ENCODE peak calls at places on chromosomes 3 and 15, in four cellular contexts. One of them, this sample, is unnamed.

GRCh38 chr3:161474691-161475090 is 21.9 kb upstream of the OTOL1 start:
- DNase-seq in WTC11: no peak
- DNase-seq in HFFc6: no peak
- DNase-seq in cardiac muscle cell: no peak
- DNase-seq in this sample: no peak

GRCh38 chr15:44295909-44296420 is 7.4 kb downstream of the GOLM2 start:
- DNase-seq in WTC11: no peak
- DNase-seq in HFFc6: no peak
- DNase-seq in cardiac muscle cell: no peak
- DNase-seq in this sample: no peak

GRCh38 chr3:89113887-89114840 is 6.7 kb downstream of the EPHA3 start:
- DNase-seq in WTC11: peak; percentile 89
- DNase-seq in HFFc6: no peak
- DNase-seq in cardiac muscle cell: peak; percentile 84
- DNase-seq in this sample: peak; percentile 72

GRCh38 chr15:95295905-95296618 is 1034.4 kb upstream of the NR2F2 start:
- DNase-seq in WTC11: no peak
- DNase-seq in HFFc6: no peak
- DNase-seq in cardiac muscle cell: no peak
- DNase-seq in this sample: no peak

GRCh38 chr3:89332311-89333159 is 225.1 kb downstream of the EPHA3 start:
- DNase-seq in WTC11: no peak
- DNase-seq in HFFc6: no peak
- DNase-seq in cardiac muscle cell: no peak
- DNase-seq in this sample: no peak

GRCh38 chr15:92979011-92979701 is 79.0 kb downstream of the CHD2 start:
- DNase-seq in WTC11: no peak
- DNase-seq in HFFc6: no peak
- DNase-seq in cardiac muscle cell: no peak
- DNase-seq in this sample: no peak

GRCh38 chr3:61954097-61954528 is 392.7 kb downstream of the PTPRG start:
- DNase-seq in WTC11: no peak
- DNase-seq in HFFc6: peak; percentile 10
- DNase-seq in cardiac muscle cell: peak; percentile 27
- DNase-seq in this sample: no peak

GRCh38 chr15:46857103-46857502 is 860.2 kb upstream of the SEMA6D start:
- DNase-seq in WTC11: no peak
- DNase-seq in HFFc6: no peak
- DNase-seq in cardiac muscle cell: no peak
- DNase-seq in this sample: no peak

GRCh38 chr3:9226326-9226725 is 23.1 kb downstream of the SRGAP3 start:
- DNase-seq in WTC11: no peak
- DNase-seq in HFFc6: peak; percentile 48
- DNase-seq in cardiac muscle cell: no peak
- DNase-seq in this sample: no peak

GRCh38 chr15:84929795-84930371 is 45.4 kb downstream of the SLC28A1 start:
- DNase-seq in WTC11: no peak
- DNase-seq in HFFc6: peak; percentile 77
- DNase-seq in cardiac muscle cell: peak; percentile 34
- DNase-seq in this sample: no peak

GRCh38 chr3:194485471-194485875 is 1.3 kb downstream of the ATP13A3 start:
- DNase-seq in WTC11: no peak
- DNase-seq in HFFc6: no peak
- DNase-seq in cardiac muscle cell: no peak
- DNase-seq in this sample: no peak

GRCh38 chr15:62665449-62665848 is 377.1 kb upstream of the TPM1 start:
- DNase-seq in WTC11: no peak
- DNase-seq in HFFc6: no peak
- DNase-seq in cardiac muscle cell: no peak
- DNase-seq in this sample: no peak

GRCh38 chr3:33665294-33665693 is 52.8 kb downstream of the CLASP2 start:
- DNase-seq in WTC11: no peak
- DNase-seq in HFFc6: no peak
- DNase-seq in cardiac muscle cell: no peak
- DNase-seq in this sample: no peak

GRCh38 chr15:95919460-95919859 is 411.0 kb upstream of the NR2F2 start:
- DNase-seq in WTC11: no peak
- DNase-seq in HFFc6: no peak
- DNase-seq in cardiac muscle cell: no peak
- DNase-seq in this sample: no peak

GRCh38 chr15:93164409-93164808 is 75.4 kb upstream of the RGMA start:
- DNase-seq in WTC11: no peak
- DNase-seq in HFFc6: no peak
- DNase-seq in cardiac muscle cell: no peak
- DNase-seq in this sample: no peak

GRCh38 chr3:109018828-109019227 is 65.1 kb upstream of the GUCA1C start:
- DNase-seq in WTC11: peak; percentile 17
- DNase-seq in HFFc6: peak; percentile 17
- DNase-seq in cardiac muscle cell: no peak
- DNase-seq in this sample: no peak
- TF ChIP-seq CTCF in WTC11: no peak
- TF ChIP-seq CTCF in HFFc6: peak; percentile 52
- TF ChIP-seq CTCF in cardiac muscle cell: peak; percentile 10
- TF ChIP-seq CTCF in this sample: no peak

GRCh38 chr3:50587373-50587772 is 18.1 kb downstream of the HEMK1 start:
- DNase-seq in WTC11: no peak
- DNase-seq in HFFc6: peak; percentile 33
- DNase-seq in cardiac muscle cell: no peak
- DNase-seq in this sample: no peak
- TF ChIP-seq CTCF in WTC11: no peak
- TF ChIP-seq CTCF in HFFc6: no peak
- TF ChIP-seq CTCF in cardiac muscle cell: no peak
- TF ChIP-seq CTCF in this sample: no peak

GRCh38 chr3:173371848-173372487 is 25.6 kb upstream of the NLGN1 start:
- DNase-seq in WTC11: no peak
- DNase-seq in HFFc6: peak; percentile 35
- DNase-seq in cardiac muscle cell: peak; percentile 31
- DNase-seq in this sample: no peak
- TF ChIP-seq CTCF in WTC11: peak; percentile 29
- TF ChIP-seq CTCF in HFFc6: peak; percentile 83
- TF ChIP-seq CTCF in cardiac muscle cell: peak; percentile 77
- TF ChIP-seq CTCF in this sample: peak; percentile 64

DNA sequence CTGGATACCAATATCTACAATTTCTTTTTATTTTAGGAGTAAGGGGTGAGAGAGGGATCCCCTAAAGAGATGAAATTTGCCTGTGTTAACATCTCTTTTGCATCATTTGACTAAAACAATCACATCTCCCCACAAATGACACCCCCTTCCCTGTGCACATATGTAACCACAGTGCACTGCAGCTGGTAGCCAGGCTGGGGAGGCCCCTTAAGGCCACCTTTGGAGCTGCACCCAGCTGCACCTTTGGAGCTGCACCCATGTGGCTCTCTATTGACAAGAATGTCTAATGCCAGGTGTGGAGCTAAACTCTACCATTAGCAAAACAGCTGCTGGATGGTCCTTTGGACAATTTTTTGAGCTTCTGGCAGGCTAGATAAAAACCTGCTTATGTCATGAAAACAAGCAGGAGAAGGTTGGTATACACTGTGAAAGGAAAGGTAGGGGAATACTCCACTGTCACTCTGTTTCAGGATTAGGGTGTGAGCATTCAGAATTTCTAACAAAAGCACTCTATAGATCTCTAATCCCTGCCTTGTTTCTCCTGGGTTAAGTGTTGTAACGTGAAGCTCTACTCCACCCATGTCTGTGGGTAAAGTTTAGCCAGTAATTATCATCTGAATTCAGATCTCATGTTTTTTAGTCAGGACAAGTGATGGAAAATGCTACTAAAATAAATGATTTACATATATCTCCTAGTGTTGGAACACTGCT is 52.1 kb downstream of the TFG start:
- DNase-seq in WTC11: peak; percentile 37
- DNase-seq in HFFc6: no peak
- DNase-seq in cardiac muscle cell: no peak
- DNase-seq in this sample: no peak
- TF ChIP-seq CTCF in WTC11: no peak
- TF ChIP-seq CTCF in HFFc6: peak; percentile 36
- TF ChIP-seq CTCF in cardiac muscle cell: no peak
- TF ChIP-seq CTCF in this sample: peak; percentile 30

GRCh38 chr3:37949866-37950265 is 40.7 kb upstream of the VILL start:
- DNase-seq in WTC11: no peak
- DNase-seq in HFFc6: no peak
- DNase-seq in cardiac muscle cell: no peak
- DNase-seq in this sample: no peak
- TF ChIP-seq CTCF in WTC11: no peak
- TF ChIP-seq CTCF in HFFc6: no peak
- TF ChIP-seq CTCF in cardiac muscle cell: no peak
- TF ChIP-seq CTCF in this sample: no peak

GRCh38 chr3:11651900-11652299 is 8.2 kb upstream of the VGLL4 start:
- DNase-seq in WTC11: no peak
- DNase-seq in HFFc6: peak; percentile 44
- DNase-seq in cardiac muscle cell: peak; percentile 38
- DNase-seq in this sample: no peak

GRCh38 chr3:11654166-11654565 is 10.5 kb upstream of the VGLL4 start:
- DNase-seq in WTC11: no peak
- DNase-seq in HFFc6: no peak
- DNase-seq in cardiac muscle cell: no peak
- DNase-seq in this sample: no peak

GRCh38 chr3:11658180-11658579 is 14.5 kb upstream of the VGLL4 start:
- DNase-seq in WTC11: no peak
- DNase-seq in HFFc6: no peak
- DNase-seq in cardiac muscle cell: no peak
- DNase-seq in this sample: no peak

GRCh38 chr3:11653298-11654055 is 9.8 kb upstream of the VGLL4 start:
- DNase-seq in WTC11: no peak
- DNase-seq in HFFc6: no peak
- DNase-seq in cardiac muscle cell: no peak
- DNase-seq in this sample: no peak

GRCh38 chr3:11655188-11655928 is 11.6 kb upstream of the VGLL4 start:
- DNase-seq in WTC11: peak; percentile 36
- DNase-seq in HFFc6: no peak
- DNase-seq in cardiac muscle cell: peak; percentile 39
- DNase-seq in this sample: no peak
- TF ChIP-seq CTCF in WTC11: peak; percentile 16
- TF ChIP-seq CTCF in HFFc6: peak; percentile 67
- TF ChIP-seq CTCF in cardiac muscle cell: peak; percentile 51
- TF ChIP-seq CTCF in this sample: peak; percentile 47